ENCODE peak calls at places on chromosomes 11 and 22, in six cellular contexts. One of them, this sample, is unnamed.

GRCh38 chr11:126362879-126363655 is 7.6 kb downstream of the ST3GAL4 start:
- DNase-seq in fibroblast of villous mesenchyme: no peak
- DNase-seq in WERI-Rb-1: no peak
- DNase-seq in PC-9: no peak
- DNase-seq in A549: no peak
- DNase-seq in neural progenitor cell: no peak
- DNase-seq in this sample: no peak

GRCh38 chr11:36010010-36010740 is 66.3 kb downstream of the LDLRAD3 start:
- DNase-seq in A549: no peak
- DNase-seq in WERI-Rb-1: no peak
- DNase-seq in PC-9: no peak
- DNase-seq in fibroblast of villous mesenchyme: peak
- DNase-seq in neural progenitor cell: no peak
- DNase-seq in this sample: peak

GRCh38 chr11:16296243-16296642 is 60.1 kb downstream of the SOX6 start:
- DNase-seq in PC-9: no peak
- DNase-seq in neural progenitor cell: no peak
- DNase-seq in A549: no peak
- DNase-seq in fibroblast of villous mesenchyme: no peak
- DNase-seq in WERI-Rb-1: no peak
- DNase-seq in this sample: no peak

GRCh38 chr22:50520826-50521453 is 4.5 kb downstream of the SCO2 start:
- DNase-seq in fibroblast of villous mesenchyme: no peak
- DNase-seq in A549: no peak
- DNase-seq in PC-9: no peak
- DNase-seq in neural progenitor cell: no peak
- DNase-seq in WERI-Rb-1: no peak
- DNase-seq in this sample: no peak

GRCh38 chr11:134558258-134558835 is 146.3 kb upstream of the B3GAT1 start:
- DNase-seq in fibroblast of villous mesenchyme: no peak
- DNase-seq in A549: no peak
- DNase-seq in PC-9: no peak
- DNase-seq in neural progenitor cell: no peak
- DNase-seq in WERI-Rb-1: no peak
- DNase-seq in this sample: no peak

GRCh38 chr11:2921261-2921660 is 8.0 kb downstream of the PHLDA2 start:
- DNase-seq in A549: no peak
- DNase-seq in PC-9: no peak
- DNase-seq in neural progenitor cell: no peak
- DNase-seq in fibroblast of villous mesenchyme: no peak
- DNase-seq in WERI-Rb-1: no peak
- DNase-seq in this sample: no peak

GRCh38 chr11:126359431-126360048 is 4.1 kb downstream of the ST3GAL4 start:
- DNase-seq in fibroblast of villous mesenchyme: peak
- DNase-seq in neural progenitor cell: no peak
- DNase-seq in WERI-Rb-1: peak
- DNase-seq in PC-9: no peak
- DNase-seq in A549: no peak
- DNase-seq in this sample: peak

GRCh38 chr11:120805960-120806555 is 217.8 kb upstream of the TBCEL start:
- DNase-seq in fibroblast of villous mesenchyme: no peak
- DNase-seq in A549: no peak
- DNase-seq in WERI-Rb-1: no peak
- DNase-seq in neural progenitor cell: no peak
- DNase-seq in PC-9: no peak
- DNase-seq in this sample: no peak

GRCh38 chr22:25182131-25183110 is 17.2 kb upstream of the CRYBB3 start:
- DNase-seq in WERI-Rb-1: no peak
- DNase-seq in PC-9: no peak
- DNase-seq in A549: no peak
- DNase-seq in neural progenitor cell: no peak
- DNase-seq in fibroblast of villous mesenchyme: no peak
- DNase-seq in this sample: peak

GRCh38 chr11:60700689-60701508 is 1.5 kb downstream of the MS4A8 start:
- DNase-seq in PC-9: peak
- DNase-seq in A549: peak
- DNase-seq in neural progenitor cell: peak
- DNase-seq in fibroblast of villous mesenchyme: no peak
- DNase-seq in WERI-Rb-1: peak
- DNase-seq in this sample: peak

GRCh38 chr11:120579601-120580000 is 68.1 kb downstream of the GRIK4 start:
- DNase-seq in A549: no peak
- DNase-seq in neural progenitor cell: no peak
- DNase-seq in WERI-Rb-1: no peak
- DNase-seq in PC-9: no peak
- DNase-seq in fibroblast of villous mesenchyme: no peak
- DNase-seq in this sample: no peak

GRCh38 chr11:10823152-10823579 is 14.4 kb upstream of the EIF4G2 start:
- DNase-seq in A549: no peak
- DNase-seq in neural progenitor cell: no peak
- DNase-seq in PC-9: no peak
- DNase-seq in WERI-Rb-1: no peak
- DNase-seq in fibroblast of villous mesenchyme: no peak
- DNase-seq in this sample: peak

GRCh38 chr11:12831471-12832202 is 157.4 kb downstream of the TEAD1 start:
- DNase-seq in WERI-Rb-1: no peak
- DNase-seq in PC-9: no peak
- DNase-seq in neural progenitor cell: no peak
- DNase-seq in fibroblast of villous mesenchyme: no peak
- DNase-seq in A549: no peak
- DNase-seq in this sample: no peak

GRCh38 chr22:20591295-20591645 is 83.9 kb downstream of the MED15 start:
- DNase-seq in WERI-Rb-1: no peak
- DNase-seq in A549: no peak
- DNase-seq in fibroblast of villous mesenchyme: no peak
- DNase-seq in neural progenitor cell: no peak
- DNase-seq in PC-9: no peak
- DNase-seq in this sample: no peak

GRCh38 chr11:131823772-131824171 is 453.4 kb downstream of the NTM start:
- DNase-seq in WERI-Rb-1: no peak
- DNase-seq in PC-9: no peak
- DNase-seq in fibroblast of villous mesenchyme: no peak
- DNase-seq in neural progenitor cell: peak
- DNase-seq in A549: no peak
- DNase-seq in this sample: no peak

GRCh38 chr11:123601136-123601535 is 53.3 kb downstream of the SCN3B start:
- DNase-seq in PC-9: no peak
- DNase-seq in A549: no peak
- DNase-seq in WERI-Rb-1: no peak
- DNase-seq in fibroblast of villous mesenchyme: peak
- DNase-seq in neural progenitor cell: no peak
- DNase-seq in this sample: peak

GRCh38 chr22:44182591-44183588 is 2.2 kb downstream of the PARVG start:
- DNase-seq in A549: no peak
- DNase-seq in PC-9: no peak
- DNase-seq in neural progenitor cell: no peak
- DNase-seq in fibroblast of villous mesenchyme: no peak
- DNase-seq in WERI-Rb-1: no peak
- DNase-seq in this sample: no peak

GRCh38 chr22:44180706-44181032 is at the start of gene PARVG:
- DNase-seq in neural progenitor cell: no peak
- DNase-seq in PC-9: no peak
- DNase-seq in fibroblast of villous mesenchyme: no peak
- DNase-seq in A549: no peak
- DNase-seq in WERI-Rb-1: no peak
- DNase-seq in this sample: no peak

GRCh38 chr22:44181033-44181911 is 547 bp downstream of the PARVG start:
- DNase-seq in PC-9: no peak
- DNase-seq in fibroblast of villous mesenchyme: no peak
- DNase-seq in A549: no peak
- DNase-seq in WERI-Rb-1: no peak
- DNase-seq in neural progenitor cell: no peak
- DNase-seq in this sample: no peak

GRCh38 chr22:44179989-44180705 is 578 bp upstream of the PARVG start:
- DNase-seq in WERI-Rb-1: no peak
- DNase-seq in fibroblast of villous mesenchyme: no peak
- DNase-seq in neural progenitor cell: no peak
- DNase-seq in A549: no peak
- DNase-seq in PC-9: no peak
- DNase-seq in this sample: no peak

DNA sequence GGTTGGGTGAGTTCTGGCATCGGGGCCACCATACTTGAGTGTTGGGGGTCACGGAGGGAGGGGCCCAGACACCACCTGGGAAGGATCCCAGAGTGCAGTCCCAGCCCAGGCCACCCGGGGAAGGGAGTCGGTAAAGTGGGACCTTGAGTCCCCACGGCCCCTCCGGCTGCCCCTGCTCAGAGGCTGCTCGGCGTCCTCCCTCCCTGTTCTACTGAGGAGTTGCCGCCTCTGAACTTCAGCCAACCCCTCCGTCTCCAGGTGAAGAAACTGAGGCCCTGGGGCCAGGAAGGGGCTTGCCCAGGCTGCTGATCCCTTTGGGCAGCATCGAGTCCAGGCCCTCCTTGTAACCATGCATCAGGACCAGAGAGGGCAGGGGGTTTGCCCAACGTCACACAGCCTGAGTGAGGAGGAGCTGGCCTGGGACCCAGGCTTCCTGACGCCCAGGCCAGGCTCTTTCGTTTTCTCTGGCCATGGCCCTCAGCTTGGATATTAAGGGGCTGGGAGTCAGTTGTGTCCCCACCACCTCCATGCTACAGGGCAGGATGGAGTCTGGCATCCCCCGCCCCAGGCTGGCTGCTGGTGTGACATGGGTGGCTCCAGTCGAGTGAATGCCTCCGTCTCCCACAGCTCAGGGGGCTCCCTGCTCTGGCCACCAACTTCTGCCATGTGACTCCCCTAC is 1.3 kb downstream of the PARVG start:
- DNase-seq in neural progenitor cell: no peak
- DNase-seq in A549: no peak
- DNase-seq in PC-9: no peak
- DNase-seq in fibroblast of villous mesenchyme: no peak
- DNase-seq in WERI-Rb-1: no peak
- DNase-seq in this sample: no peak
- H3K4me3 ChIP-seq in neural progenitor cell: no peak
- H3K4me3 ChIP-seq in A549: no peak
- H3K4me3 ChIP-seq in PC-9: no peak
- H3K4me3 ChIP-seq in fibroblast of villous mesenchyme: no peak
- H3K4me3 ChIP-seq in WERI-Rb-1: no peak
- H3K4me3 ChIP-seq in this sample: no peak

GRCh38 chr22:44091021-44091721 is 67.1 kb downstream of the PARVB start:
- DNase-seq in neural progenitor cell: peak
- DNase-seq in PC-9: no peak
- DNase-seq in fibroblast of villous mesenchyme: no peak
- DNase-seq in WERI-Rb-1: peak
- DNase-seq in A549: peak
- DNase-seq in this sample: peak
- TF ChIP-seq CTCF in neural progenitor cell: peak
- TF ChIP-seq CTCF in PC-9: peak
- TF ChIP-seq CTCF in fibroblast of villous mesenchyme: peak
- TF ChIP-seq CTCF in WERI-Rb-1: peak
- TF ChIP-seq CTCF in A549: no peak
- TF ChIP-seq CTCF in this sample: peak

GRCh38 chr22:22772883-22773282 is 114.7 kb upstream of the IGLL5 start:
- DNase-seq in WERI-Rb-1: no peak
- DNase-seq in fibroblast of villous mesenchyme: no peak
- DNase-seq in A549: no peak
- DNase-seq in PC-9: no peak
- DNase-seq in neural progenitor cell: no peak
- DNase-seq in this sample: no peak

GRCh38 chr22:22770280-22770871 is 117.2 kb upstream of the IGLL5 start:
- DNase-seq in A549: peak
- DNase-seq in WERI-Rb-1: peak
- DNase-seq in neural progenitor cell: peak
- DNase-seq in fibroblast of villous mesenchyme: peak
- DNase-seq in PC-9: peak
- DNase-seq in this sample: peak

GRCh38 chr22:22770881-22771280 is 116.7 kb upstream of the IGLL5 start:
- DNase-seq in fibroblast of villous mesenchyme: no peak
- DNase-seq in WERI-Rb-1: no peak
- DNase-seq in A549: no peak
- DNase-seq in PC-9: no peak
- DNase-seq in neural progenitor cell: no peak
- DNase-seq in this sample: no peak

GRCh38 chr22:22772396-22772795 is 115.2 kb upstream of the IGLL5 start:
- DNase-seq in A549: no peak
- DNase-seq in PC-9: no peak
- DNase-seq in WERI-Rb-1: peak
- DNase-seq in neural progenitor cell: no peak
- DNase-seq in fibroblast of villous mesenchyme: no peak
- DNase-seq in this sample: no peak

DNA sequence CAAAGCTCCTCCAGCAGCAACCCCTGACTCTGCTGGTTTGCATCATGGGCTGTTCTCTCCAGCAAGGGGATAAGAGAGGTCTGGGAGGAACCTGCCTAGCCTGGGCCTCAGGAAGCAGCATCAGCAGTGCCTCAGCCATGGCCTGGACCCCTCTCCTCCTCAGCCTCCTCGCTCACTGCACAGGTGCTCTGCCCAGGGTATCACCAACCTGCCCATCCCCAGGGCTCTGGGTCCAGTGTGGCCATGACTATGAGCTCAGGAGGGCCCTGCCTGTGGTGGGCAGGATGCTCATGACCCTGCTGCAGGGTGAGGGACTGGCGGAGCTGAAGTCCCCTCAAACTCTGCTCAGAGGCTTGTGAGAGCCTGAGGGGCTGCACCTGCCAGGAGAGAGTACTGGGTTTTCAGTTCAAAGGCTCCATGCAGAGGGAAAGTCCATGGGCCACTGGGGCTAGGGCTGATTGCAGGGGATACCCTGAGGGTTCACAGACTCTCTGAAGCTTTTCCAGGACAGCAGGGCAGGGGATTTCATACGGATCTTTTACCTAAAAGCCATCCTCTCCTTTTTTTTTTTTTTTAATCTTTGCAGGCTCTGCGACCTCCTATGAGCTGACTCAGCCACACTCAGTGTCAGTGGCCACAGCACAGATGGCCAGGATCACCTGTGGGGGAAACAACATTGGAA is 115.8 kb upstream of the IGLL5 start:
- DNase-seq in fibroblast of villous mesenchyme: no peak
- DNase-seq in neural progenitor cell: no peak
- DNase-seq in A549: no peak
- DNase-seq in WERI-Rb-1: peak
- DNase-seq in PC-9: no peak
- DNase-seq in this sample: no peak
- H3K4me3 ChIP-seq in fibroblast of villous mesenchyme: no peak
- H3K4me3 ChIP-seq in neural progenitor cell: no peak
- H3K4me3 ChIP-seq in A549: no peak
- H3K4me3 ChIP-seq in WERI-Rb-1: no peak
- H3K4me3 ChIP-seq in PC-9: no peak
- H3K4me3 ChIP-seq in this sample: no peak

GRCh38 chr11:92556435-92556834 is 331.8 kb downstream of the FAT3 start:
- DNase-seq in WERI-Rb-1: no peak
- DNase-seq in neural progenitor cell: peak
- DNase-seq in PC-9: peak
- DNase-seq in A549: no peak
- DNase-seq in fibroblast of villous mesenchyme: peak
- DNase-seq in this sample: peak

GRCh38 chr11:92550871-92551270 is 326.3 kb downstream of the FAT3 start:
- DNase-seq in WERI-Rb-1: no peak
- DNase-seq in PC-9: no peak
- DNase-seq in neural progenitor cell: no peak
- DNase-seq in A549: no peak
- DNase-seq in fibroblast of villous mesenchyme: no peak
- DNase-seq in this sample: no peak

GRCh38 chr11:92554662-92555061 is 330.0 kb downstream of the FAT3 start:
- DNase-seq in A549: no peak
- DNase-seq in WERI-Rb-1: peak
- DNase-seq in fibroblast of villous mesenchyme: no peak
- DNase-seq in neural progenitor cell: no peak
- DNase-seq in PC-9: no peak
- DNase-seq in this sample: no peak

GRCh38 chr11:92550411-92550810 is 325.8 kb downstream of the FAT3 start:
- DNase-seq in WERI-Rb-1: no peak
- DNase-seq in PC-9: no peak
- DNase-seq in neural progenitor cell: peak
- DNase-seq in A549: no peak
- DNase-seq in fibroblast of villous mesenchyme: no peak
- DNase-seq in this sample: no peak

GRCh38 chr11:92552942-92553341 is 328.3 kb downstream of the FAT3 start:
- DNase-seq in WERI-Rb-1: no peak
- DNase-seq in A549: no peak
- DNase-seq in neural progenitor cell: no peak
- DNase-seq in fibroblast of villous mesenchyme: peak
- DNase-seq in PC-9: no peak
- DNase-seq in this sample: peak
- TF ChIP-seq CTCF in WERI-Rb-1: no peak
- TF ChIP-seq CTCF in A549: peak
- TF ChIP-seq CTCF in neural progenitor cell: peak
- TF ChIP-seq CTCF in fibroblast of villous mesenchyme: peak
- TF ChIP-seq CTCF in PC-9: peak
- TF ChIP-seq CTCF in this sample: no peak

This sample was measured in fibroblast of the aortic adventitia.